ENCODE peak calls at places on chromosome 22, in seven cellular contexts. X is endothelial cell; K is naive B cell; A is coronary artery; U is stimulated activated CD4-positive, alpha-beta T cell treated with anti-CD3 and anti-CD28 coated beads, TNF-alpha, amount 100 ng/mL, for 24 hours; E is RKO; G is sigmoid colon. T is an unnamed sample.

GRCh38 chr22:49827307-49827852 is 293 bp downstream of the BRD1 start:
- DNase-seq in X (no peak), K (no peak), A (no peak), U (no peak), E (no peak), G (no peak), T (no peak)

GRCh38 chr22:24323695-24324094 is 53.1 kb downstream of the SPECC1L start:
- DNase-seq in X (no peak), K (no peak), A (no peak), U (no peak), E (no peak), G (no peak), T (no peak)

GRCh38 chr22:29030016-29030617 is 31.5 kb downstream of the C22orf31 start:
- DNase-seq in X (no peak), K (no peak), A (no peak), U (no peak), E (peak), G (no peak), T (no peak)

GRCh38 chr22:19036523-19037273 is 85.5 kb downstream of the DGCR2 start:
- DNase-seq in X (no peak), K (no peak), A (no peak), U (no peak), E (peak), G (no peak), T (peak)

GRCh38 chr22:23376256-23376655 is 195.9 kb downstream of the BCR start:
- DNase-seq in X (peak), K (no peak), A (no peak), U (peak), E (peak), G (no peak), T (peak)

GRCh38 chr22:24026056-24026455 is 15.0 kb downstream of the CABIN1 start:
- DNase-seq in X (no peak), K (no peak), A (no peak), U (no peak), E (no peak), G (no peak), T (no peak)

GRCh38 chr22:20427104-20427944 is 10.3 kb downstream of the SCARF2 start:
- DNase-seq in X (no peak), K (no peak), A (no peak), U (no peak), E (no peak), G (no peak), T (no peak)

GRCh38 chr22:49568751-49569285 is 258.9 kb downstream of the BRD1 start:
- DNase-seq in X (no peak), K (no peak), A (no peak), U (no peak), E (no peak), G (peak), T (no peak)